ENCODE peak calls at places on chromosome 10, in six cellular contexts. O, S, B, F, N and A are unnamed samples.

GRCh38 chr10:116247701-116248100 is 25.3 kb downstream of the GFRA1 start:
- DNase-seq in B (no peak), N (no peak), S (peak), O (no peak), F (no peak), A (no peak)

GRCh38 chr10:24439935-24440334 is 231.0 kb downstream of the KIAA1217 start:
- DNase-seq in N (no peak), O (no peak), F (no peak), S (no peak), B (no peak), A (no peak)

GRCh38 chr10:78931333-78932083 is 137.3 kb upstream of the ZMIZ1 start:
- DNase-seq in N (peak), B (no peak), O (no peak), S (peak), F (peak), A (peak)

GRCh38 chr10:70193391-70193844 is 23.1 kb upstream of the SAR1A start:
- DNase-seq in O (no peak), N (no peak), F (peak), S (peak), B (no peak), A (no peak)

GRCh38 chr10:129905553-129905952 is 58.5 kb downstream of the EBF3 start:
- DNase-seq in S (no peak), O (no peak), F (no peak), B (no peak), N (no peak), A (no peak)

GRCh38 chr10:58943960-58944359 is 232.5 kb upstream of the PHYHIPL start:
- DNase-seq in O (no peak), F (no peak), N (no peak), S (no peak), B (no peak), A (no peak)

GRCh38 chr10:598415-599170 is 90.9 kb downstream of the DIP2C start:
- DNase-seq in O (peak), N (no peak), F (peak), B (no peak), S (peak), A (no peak)

GRCh38 chr10:70458329-70459060 is 17.0 kb upstream of the NODAL start:
- DNase-seq in O (peak), S (peak), N (peak), B (no peak), F (peak), A (peak)

GRCh38 chr10:126001579-126001978 is 105.2 kb downstream of the FANK1 start:
- DNase-seq in N (peak), F (no peak), O (no peak), S (peak), B (no peak), A (no peak)

GRCh38 chr10:78597791-78598555 is 470.8 kb upstream of the ZMIZ1 start:
- DNase-seq in S (no peak), F (no peak), B (no peak), N (no peak), O (no peak), A (no peak)

GRCh38 chr10:69201045-69201444 is 19.1 kb upstream of the HKDC1 start:
- DNase-seq in S (no peak), N (no peak), B (no peak), F (no peak), O (no peak), A (no peak)

GRCh38 chr10:44384601-44385422 is at the start of gene CXCL12:
- DNase-seq in B (no peak), F (peak), N (peak), O (peak), S (peak), A (peak)

GRCh38 chr10:17665742-17666141 is 21.8 kb downstream of the STAM start:
- DNase-seq in F (peak), B (no peak), O (no peak), S (peak), N (peak), A (peak)

GRCh38 chr10:48556065-48556464 is 48.8 kb downstream of the ARHGAP22 start:
- DNase-seq in N (no peak), F (no peak), S (no peak), B (no peak), O (no peak), A (no peak)

GRCh38 chr10:133158756-133159610 is 1.0 kb upstream of the KNDC1 start:
- DNase-seq in O (peak), F (peak), B (no peak), N (no peak), S (no peak), A (no peak)

GRCh38 chr10:69217119-69217754 is 2.9 kb upstream of the HKDC1 start:
- DNase-seq in B (no peak), F (peak), N (peak), S (peak), O (no peak), A (peak)

GRCh38 chr10:46328853-46329689 is 42.3 kb downstream of the ANTXRL start:
- DNase-seq in S (no peak), B (no peak), N (no peak), O (no peak), F (no peak), A (no peak)

GRCh38 chr10:86292462-86293322 is 73.9 kb downstream of the GRID1 start:
- DNase-seq in S (no peak), N (no peak), B (no peak), O (no peak), F (no peak), A (no peak)

GRCh38 chr10:120422459-120422858 is 34.6 kb upstream of the PLPP4 start:
- DNase-seq in S (peak), N (peak), O (no peak), F (peak), B (no peak), A (peak)

GRCh38 chr10:117532451-117533107 is 10.0 kb upstream of the EMX2 start:
- DNase-seq in F (no peak), N (no peak), S (no peak), B (no peak), O (peak), A (no peak)
- TF ChIP-seq EZH2 in F (peak), N (no peak), S (no peak), B (no peak), O (peak), A (peak)

GRCh38 chr10:12733271-12733670 is 268.2 kb downstream of the CCDC3 start:
- DNase-seq in S (no peak), O (no peak), N (no peak), B (no peak), F (no peak), A (no peak)

GRCh38 chr10:12730809-12731519 is 270.5 kb downstream of the CCDC3 start:
- DNase-seq in B (no peak), F (no peak), N (no peak), S (no peak), O (no peak), A (no peak)

GRCh38 chr10:12741255-12741915 is 260.1 kb downstream of the CCDC3 start:
- DNase-seq in N (no peak), F (no peak), S (no peak), B (no peak), O (no peak), A (no peak)

GRCh38 chr10:12735843-12736462 is 265.6 kb downstream of the CCDC3 start:
- DNase-seq in N (no peak), F (no peak), O (no peak), B (no peak), S (no peak), A (no peak)
- TF ChIP-seq EZH2 in N (no peak), F (no peak), O (no peak), B (no peak), S (no peak), A (no peak)

GRCh38 chr10:94403034-94403822 is 887 bp downstream of the TBC1D12 start:
- DNase-seq in N (peak), F (peak), S (peak), B (no peak), O (peak), A (peak)
- TF ChIP-seq EZH2 in N (no peak), F (no peak), S (no peak), B (no peak), O (peak), A (no peak)

DNA sequence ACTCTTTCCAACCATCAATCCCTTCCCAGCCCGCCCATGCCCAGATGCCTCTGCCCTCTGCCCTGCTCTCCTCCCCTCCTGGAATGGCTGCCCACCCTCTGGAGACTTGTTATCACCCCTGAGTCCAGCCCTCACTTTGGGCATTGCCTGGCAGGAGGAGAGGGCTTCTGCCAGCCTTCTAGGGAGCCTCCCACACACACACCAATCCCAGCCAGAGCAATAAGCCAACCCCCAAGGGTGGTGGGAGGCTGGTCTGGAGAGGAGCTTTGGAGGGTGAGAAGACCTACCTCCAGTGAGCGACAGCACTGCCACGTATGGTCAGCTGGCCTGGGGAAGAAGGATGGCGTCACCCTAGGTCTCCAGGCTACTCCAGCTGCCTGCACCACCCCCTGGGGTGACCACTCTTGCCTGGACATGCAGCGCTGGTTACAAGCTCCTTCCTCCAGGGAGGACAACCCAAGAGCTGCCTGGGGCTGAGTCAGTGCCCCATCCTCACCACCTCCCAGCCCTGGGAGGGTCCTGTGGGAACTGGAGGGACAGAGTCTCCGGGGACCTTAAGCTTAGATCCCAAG is 8.4 kb downstream of the C10orf105 start:
- DNase-seq in B (no peak), O (no peak), S (no peak), F (no peak), N (no peak), A (peak)
- TF ChIP-seq EZH2 in B (no peak), O (no peak), S (no peak), F (no peak), N (no peak), A (no peak)

GRCh38 chr10:42934351-42934811 is 142.5 kb upstream of the RET start:
- DNase-seq in S (no peak), F (no peak), B (no peak), N (no peak), O (no peak), A (no peak)

GRCh38 chr10:42933454-42934340 is 143.2 kb upstream of the RET start:
- DNase-seq in B (no peak), F (peak), O (peak), N (peak), S (peak), A (no peak)

GRCh38 chr10:42932116-42932515 is 144.8 kb upstream of the RET start:
- DNase-seq in B (no peak), F (no peak), N (no peak), S (no peak), O (no peak), A (no peak)

GRCh38 chr10:42934842-42935241 is 142.0 kb upstream of the RET start:
- DNase-seq in O (no peak), S (no peak), F (no peak), B (no peak), N (no peak), A (no peak)

DNA sequence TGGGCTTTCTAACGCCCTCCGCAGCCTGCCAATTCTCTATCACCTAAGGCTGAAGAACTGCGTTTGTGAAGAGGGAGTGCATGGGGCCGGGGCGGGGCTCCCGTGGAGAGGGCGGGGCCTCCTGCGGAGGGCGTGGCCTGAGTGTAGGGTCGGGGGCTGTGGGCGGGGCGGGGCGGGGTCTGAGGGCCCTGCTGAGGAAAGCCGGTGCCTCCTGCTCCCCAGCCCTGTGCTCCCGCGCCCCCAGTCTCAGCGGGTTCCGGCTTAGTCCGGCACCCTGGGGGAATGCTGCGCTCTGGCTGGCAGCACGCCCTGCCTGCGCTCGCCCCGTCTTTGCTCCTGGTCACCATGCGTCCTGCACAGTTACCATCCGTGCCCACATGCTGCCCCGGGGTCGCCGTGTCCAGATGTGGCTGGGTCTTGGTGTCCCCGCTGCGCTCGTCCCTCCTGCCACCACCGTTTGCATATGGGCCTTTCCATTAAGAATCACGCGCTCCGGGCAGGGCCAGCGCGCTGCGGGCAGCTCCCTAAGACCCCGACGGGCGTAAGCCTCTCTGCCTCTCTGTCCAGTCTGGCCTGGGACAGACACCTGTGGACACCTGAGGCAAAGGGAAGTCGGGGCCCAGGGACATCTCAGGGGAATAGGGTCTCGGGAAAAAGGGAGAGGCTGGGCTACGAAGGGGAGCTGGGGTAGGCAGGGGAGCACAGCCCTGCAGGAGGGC is 144.0 kb upstream of the RET start:
- DNase-seq in F (peak), N (no peak), S (no peak), O (peak), B (no peak), A (no peak)
- TF ChIP-seq EZH2 in F (no peak), N (no peak), S (no peak), O (no peak), B (no peak), A (no peak)

DNA sequence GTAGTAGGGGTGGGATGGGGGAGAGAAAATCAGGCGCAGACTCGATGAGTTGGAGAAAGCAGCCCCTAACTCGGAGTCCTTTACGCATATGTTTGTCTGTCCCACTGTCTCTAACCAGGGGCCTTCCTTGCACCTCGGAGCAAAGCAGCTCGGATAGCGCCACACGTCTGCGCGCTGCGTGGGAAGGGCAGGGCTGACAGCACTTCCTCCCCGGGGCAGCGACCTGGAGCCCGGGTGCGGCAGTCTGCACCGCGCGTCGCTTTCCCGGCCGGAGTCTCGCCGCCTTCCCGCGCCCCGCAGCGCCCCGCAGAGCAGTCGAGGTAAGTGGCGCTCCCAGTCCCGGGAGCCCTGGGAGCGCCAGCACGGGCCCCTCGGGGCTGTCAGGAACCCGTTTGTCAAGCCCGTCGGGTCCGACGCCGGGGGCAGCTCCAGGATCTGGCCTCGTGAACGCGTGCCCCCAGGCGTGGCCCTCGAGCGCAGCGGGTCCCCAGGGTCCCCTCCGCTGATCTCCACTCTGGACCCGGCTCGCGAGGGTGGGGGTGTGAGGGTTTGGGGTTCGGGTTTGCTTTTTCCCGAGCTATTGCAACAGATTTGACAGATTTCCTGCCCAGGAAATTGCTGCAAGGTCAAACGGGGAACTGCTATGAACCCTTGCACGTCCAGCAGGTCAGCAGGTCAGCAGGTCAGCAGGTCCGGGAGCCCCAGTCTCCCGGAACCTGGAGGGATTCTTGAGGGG is 561 bp downstream of the APBB1IP start:
- DNase-seq in O (peak), B (peak), N (no peak), S (peak), F (peak), A (no peak)
- TF ChIP-seq EZH2 in O (no peak), B (no peak), N (no peak), S (no peak), F (no peak), A (no peak)

GRCh38 chr10:122282909-122283308 is 11.8 kb downstream of the BTBD16 start:
- DNase-seq in N (no peak), O (no peak), B (no peak), S (no peak), F (no peak), A (no peak)
- TF ChIP-seq EZH2 in N (no peak), O (no peak), B (no peak), S (no peak), F (no peak), A (no peak)

GRCh38 chr10:99529483-99530107 is 3.1 kb upstream of the NKX2-3 start:
- DNase-seq in N (no peak), B (no peak), S (no peak), F (no peak), O (peak), A (no peak)
- TF ChIP-seq EZH2 in N (peak), B (no peak), S (peak), F (peak), O (no peak), A (peak)

DNA sequence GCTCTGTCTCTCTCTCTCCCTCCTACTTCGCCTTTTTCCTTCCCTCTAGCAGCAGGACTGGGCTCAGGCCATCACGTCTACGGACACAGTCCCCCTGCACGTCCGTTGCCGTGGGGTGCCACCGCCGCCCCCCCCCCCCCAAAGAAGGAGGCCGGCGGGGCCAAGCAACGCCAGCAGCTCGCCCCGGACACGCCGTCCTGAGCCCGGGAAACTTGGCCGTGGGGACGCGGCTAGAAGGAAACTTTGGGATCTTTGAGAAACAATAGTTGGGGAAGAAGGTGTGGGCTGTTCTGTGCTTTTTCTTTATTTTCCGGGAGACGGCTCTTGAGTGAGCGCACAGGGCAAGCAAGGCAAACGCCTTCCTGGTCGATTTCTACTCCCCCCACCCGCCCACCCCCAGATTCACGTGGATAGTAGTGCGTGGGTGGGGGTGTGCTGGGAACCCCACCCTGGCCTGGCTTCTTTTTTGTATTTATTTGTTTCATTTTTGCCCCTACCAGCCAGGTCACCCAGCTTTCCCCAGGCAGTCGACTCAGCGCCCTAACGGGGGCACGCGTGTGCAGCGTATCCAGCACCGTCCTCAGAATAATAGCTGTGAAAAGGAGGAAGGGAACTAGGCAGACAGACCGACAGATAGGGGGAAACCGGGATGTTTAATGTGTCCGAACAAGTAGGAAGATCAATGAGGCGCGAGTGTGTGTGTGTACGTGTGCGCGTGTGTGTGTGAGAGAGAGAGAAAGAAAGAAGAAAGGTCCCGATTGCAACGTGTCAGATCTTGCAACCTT is 1.4 kb downstream of the MXI1 start:
- DNase-seq in O (no peak), S (peak), N (peak), F (peak), B (no peak), A (peak)
- TF ChIP-seq EZH2 in O (peak), S (no peak), N (no peak), F (no peak), B (no peak), A (no peak)

GRCh38 chr10:67784584-67784983 is 53.4 kb downstream of the DNAJC12 start:
- DNase-seq in N (no peak), B (no peak), S (no peak), O (no peak), F (no peak), A (no peak)

GRCh38 chr10:67780759-67781538 is 57.0 kb downstream of the DNAJC12 start:
- DNase-seq in B (peak), S (no peak), O (no peak), N (no peak), F (no peak), A (no peak)

GRCh38 chr10:67785098-67785497 is 52.9 kb downstream of the DNAJC12 start:
- DNase-seq in N (no peak), B (no peak), S (no peak), F (no peak), O (no peak), A (no peak)

GRCh38 chr10:67782556-67782955 is 55.4 kb downstream of the DNAJC12 start:
- DNase-seq in N (no peak), S (no peak), B (no peak), O (no peak), F (no peak), A (no peak)

DNA sequence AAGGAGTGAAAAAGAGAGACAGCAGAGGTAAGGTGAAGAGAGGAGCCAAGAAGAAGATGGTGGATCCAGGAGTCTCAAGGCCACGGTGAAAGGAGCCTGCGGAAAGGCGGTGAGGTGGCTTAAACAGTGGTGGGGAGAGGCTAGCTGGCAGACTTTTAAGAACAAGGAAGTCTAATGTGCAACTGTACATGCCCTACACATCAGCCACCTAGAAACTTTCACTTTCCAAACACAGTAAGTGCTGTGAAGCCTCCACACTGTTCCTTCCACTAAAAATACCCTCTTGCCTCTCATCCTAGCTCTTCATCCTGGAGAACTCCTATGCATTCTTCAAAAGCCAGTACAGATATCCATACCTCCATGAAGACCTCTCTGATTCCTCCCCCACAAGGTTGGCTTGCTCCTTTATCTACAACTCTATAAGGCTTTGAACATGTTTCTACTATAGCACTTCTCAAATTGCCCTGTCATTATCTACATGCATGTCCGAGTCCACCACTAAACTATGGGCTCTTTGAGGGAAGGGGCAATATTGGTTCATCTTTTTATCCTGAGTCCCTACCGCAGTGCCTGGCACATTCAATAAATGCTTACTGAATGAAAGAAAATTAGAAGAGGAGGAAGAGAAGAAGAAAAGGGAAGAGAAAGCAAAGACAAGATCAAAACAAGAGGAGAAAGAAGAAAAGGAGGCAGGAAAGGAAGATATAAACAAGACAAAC is 54.3 kb downstream of the DNAJC12 start:
- DNase-seq in O (no peak), S (no peak), N (no peak), B (no peak), F (no peak), A (no peak)
- TF ChIP-seq EZH2 in O (no peak), S (no peak), N (no peak), B (no peak), F (no peak), A (no peak)